ENCODE peak calls at places on chromosome 1, in eight cellular contexts. One of them, this sample, is unnamed.

GRCh38 chr1:52629021-52629643 is 3.8 kb upstream of the SHISAL2A start:
- DNase-seq in ovary: peak
- DNase-seq in neural progenitor cell: peak
- DNase-seq in nephron progenitor cell: peak
- DNase-seq in D721Med: no peak
- DNase-seq in cardiac muscle cell: no peak
- DNase-seq in WTC11: peak
- DNase-seq in RWPE1: no peak
- DNase-seq in this sample: no peak

GRCh38 chr1:29754608-29755375 is 518.5 kb downstream of the PTPRU start:
- DNase-seq in ovary: no peak
- DNase-seq in neural progenitor cell: no peak
- DNase-seq in nephron progenitor cell: no peak
- DNase-seq in D721Med: no peak
- DNase-seq in cardiac muscle cell: no peak
- DNase-seq in WTC11: no peak
- DNase-seq in RWPE1: no peak
- DNase-seq in this sample: no peak

GRCh38 chr1:44084998-44085675 is 33.5 kb upstream of the KLF17 start:
- DNase-seq in ovary: no peak
- DNase-seq in neural progenitor cell: no peak
- DNase-seq in nephron progenitor cell: no peak
- DNase-seq in D721Med: no peak
- DNase-seq in cardiac muscle cell: peak
- DNase-seq in WTC11: no peak
- DNase-seq in RWPE1: peak
- DNase-seq in this sample: no peak

GRCh38 chr1:199310701-199311100 is 671.9 kb downstream of the PTPRC start:
- DNase-seq in ovary: no peak
- DNase-seq in neural progenitor cell: no peak
- DNase-seq in nephron progenitor cell: no peak
- DNase-seq in D721Med: no peak
- DNase-seq in cardiac muscle cell: no peak
- DNase-seq in WTC11: no peak
- DNase-seq in RWPE1: no peak
- DNase-seq in this sample: no peak

GRCh38 chr1:208942394-208942793 is 641.1 kb upstream of the CAMK1G start:
- DNase-seq in ovary: no peak
- DNase-seq in neural progenitor cell: no peak
- DNase-seq in nephron progenitor cell: no peak
- DNase-seq in D721Med: no peak
- DNase-seq in cardiac muscle cell: peak
- DNase-seq in WTC11: no peak
- DNase-seq in RWPE1: no peak
- DNase-seq in this sample: no peak

GRCh38 chr1:157363660-157364140 is 188.6 kb downstream of the FCRL5 start:
- DNase-seq in ovary: no peak
- DNase-seq in neural progenitor cell: peak
- DNase-seq in nephron progenitor cell: peak
- DNase-seq in D721Med: peak
- DNase-seq in cardiac muscle cell: peak
- DNase-seq in WTC11: peak
- DNase-seq in RWPE1: peak
- DNase-seq in this sample: no peak

GRCh38 chr1:86788300-86789206 is 84.2 kb downstream of the SH3GLB1 start:
- DNase-seq in ovary: no peak
- DNase-seq in neural progenitor cell: no peak
- DNase-seq in nephron progenitor cell: no peak
- DNase-seq in D721Med: no peak
- DNase-seq in cardiac muscle cell: peak
- DNase-seq in WTC11: no peak
- DNase-seq in RWPE1: peak
- DNase-seq in this sample: peak

GRCh38 chr1:98325646-98326441 is 335.7 kb upstream of the SNX7 start:
- DNase-seq in ovary: no peak
- DNase-seq in neural progenitor cell: no peak
- DNase-seq in nephron progenitor cell: no peak
- DNase-seq in D721Med: no peak
- DNase-seq in cardiac muscle cell: peak
- DNase-seq in WTC11: no peak
- DNase-seq in RWPE1: peak
- DNase-seq in this sample: no peak

GRCh38 chr1:226636847-226637096 is 88.2 kb downstream of the STUM start:
- DNase-seq in ovary: no peak
- DNase-seq in neural progenitor cell: no peak
- DNase-seq in nephron progenitor cell: no peak
- DNase-seq in D721Med: no peak
- DNase-seq in cardiac muscle cell: no peak
- DNase-seq in WTC11: no peak
- DNase-seq in RWPE1: no peak
- DNase-seq in this sample: no peak

GRCh38 chr1:26949266-26949925 is 10.9 kb downstream of the KDF1 start:
- DNase-seq in ovary: no peak
- DNase-seq in neural progenitor cell: no peak
- DNase-seq in nephron progenitor cell: no peak
- DNase-seq in D721Med: no peak
- DNase-seq in cardiac muscle cell: peak
- DNase-seq in WTC11: no peak
- DNase-seq in RWPE1: no peak
- DNase-seq in this sample: no peak

GRCh38 chr1:59156526-59157196 is 140.2 kb upstream of the FGGY start:
- DNase-seq in ovary: no peak
- DNase-seq in neural progenitor cell: peak
- DNase-seq in nephron progenitor cell: no peak
- DNase-seq in D721Med: no peak
- DNase-seq in cardiac muscle cell: peak
- DNase-seq in WTC11: peak
- DNase-seq in RWPE1: no peak
- DNase-seq in this sample: no peak

GRCh38 chr1:10507111-10507879 is 32.5 kb downstream of the PEX14 start:
- DNase-seq in ovary: peak
- DNase-seq in neural progenitor cell: peak
- DNase-seq in nephron progenitor cell: peak
- DNase-seq in D721Med: peak
- DNase-seq in cardiac muscle cell: peak
- DNase-seq in WTC11: peak
- DNase-seq in RWPE1: peak
- DNase-seq in this sample: no peak

GRCh38 chr1:244735404-244735803 is 82.5 kb downstream of the DESI2 start:
- DNase-seq in ovary: no peak
- DNase-seq in neural progenitor cell: no peak
- DNase-seq in nephron progenitor cell: no peak
- DNase-seq in D721Med: no peak
- DNase-seq in cardiac muscle cell: no peak
- DNase-seq in WTC11: no peak
- DNase-seq in RWPE1: no peak
- DNase-seq in this sample: no peak

GRCh38 chr1:8412183-8412831 is 94.4 kb downstream of the SLC45A1 start:
- DNase-seq in ovary: no peak
- DNase-seq in neural progenitor cell: no peak
- DNase-seq in nephron progenitor cell: no peak
- DNase-seq in D721Med: no peak
- DNase-seq in cardiac muscle cell: peak
- DNase-seq in WTC11: no peak
- DNase-seq in RWPE1: no peak
- DNase-seq in this sample: no peak

GRCh38 chr1:24209097-24209496 is 22.0 kb upstream of the IFNLR1 start:
- DNase-seq in ovary: no peak
- DNase-seq in neural progenitor cell: no peak
- DNase-seq in nephron progenitor cell: no peak
- DNase-seq in D721Med: no peak
- DNase-seq in cardiac muscle cell: no peak
- DNase-seq in WTC11: no peak
- DNase-seq in RWPE1: no peak
- DNase-seq in this sample: no peak

GRCh38 chr1:87327362-87328120 is 1.1 kb upstream of the LMO4 start:
- DNase-seq in ovary: no peak
- DNase-seq in neural progenitor cell: no peak
- DNase-seq in nephron progenitor cell: peak
- DNase-seq in D721Med: no peak
- DNase-seq in cardiac muscle cell: no peak
- DNase-seq in WTC11: no peak
- DNase-seq in RWPE1: no peak
- DNase-seq in this sample: no peak

GRCh38 chr1:3146907-3147306 is 77.9 kb downstream of the PRDM16 start:
- DNase-seq in ovary: no peak
- DNase-seq in neural progenitor cell: no peak
- DNase-seq in nephron progenitor cell: no peak
- DNase-seq in D721Med: no peak
- DNase-seq in cardiac muscle cell: no peak
- DNase-seq in WTC11: no peak
- DNase-seq in RWPE1: no peak
- DNase-seq in this sample: no peak

GRCh38 chr1:39063191-39063590 is 37.0 kb downstream of the NDUFS5 start:
- DNase-seq in ovary: no peak
- DNase-seq in neural progenitor cell: no peak
- DNase-seq in nephron progenitor cell: no peak
- DNase-seq in D721Med: no peak
- DNase-seq in cardiac muscle cell: no peak
- DNase-seq in WTC11: no peak
- DNase-seq in RWPE1: no peak
- DNase-seq in this sample: no peak

GRCh38 chr1:229991104-229991513 is 75.9 kb upstream of the GALNT2 start:
- DNase-seq in ovary: no peak
- DNase-seq in neural progenitor cell: no peak
- DNase-seq in nephron progenitor cell: no peak
- DNase-seq in D721Med: no peak
- DNase-seq in cardiac muscle cell: no peak
- DNase-seq in WTC11: no peak
- DNase-seq in RWPE1: no peak
- DNase-seq in this sample: no peak

GRCh38 chr1:94514095-94514727 is 27.3 kb downstream of the F3 start:
- DNase-seq in ovary: no peak
- DNase-seq in neural progenitor cell: peak
- DNase-seq in nephron progenitor cell: peak
- DNase-seq in D721Med: no peak
- DNase-seq in cardiac muscle cell: peak
- DNase-seq in WTC11: peak
- DNase-seq in RWPE1: no peak
- DNase-seq in this sample: no peak

GRCh38 chr1:69982992-69983391 is 222.4 kb downstream of the LRRC40 start:
- DNase-seq in ovary: no peak
- DNase-seq in neural progenitor cell: no peak
- DNase-seq in nephron progenitor cell: no peak
- DNase-seq in D721Med: no peak
- DNase-seq in cardiac muscle cell: peak
- DNase-seq in WTC11: no peak
- DNase-seq in RWPE1: no peak
- DNase-seq in this sample: no peak

GRCh38 chr1:11030865-11031264 is 16.2 kb downstream of the MASP2 start:
- DNase-seq in ovary: no peak
- DNase-seq in neural progenitor cell: no peak
- DNase-seq in nephron progenitor cell: no peak
- DNase-seq in D721Med: no peak
- DNase-seq in cardiac muscle cell: no peak
- DNase-seq in WTC11: no peak
- DNase-seq in RWPE1: no peak
- DNase-seq in this sample: no peak

GRCh38 chr1:72397786-72398185 is 115.4 kb upstream of the NEGR1 start:
- DNase-seq in ovary: no peak
- DNase-seq in neural progenitor cell: peak
- DNase-seq in nephron progenitor cell: no peak
- DNase-seq in D721Med: no peak
- DNase-seq in cardiac muscle cell: peak
- DNase-seq in WTC11: no peak
- DNase-seq in RWPE1: no peak
- DNase-seq in this sample: no peak

GRCh38 chr1:53560572-53561487 is 101.6 kb downstream of the DMRTB1 start:
- DNase-seq in ovary: no peak
- DNase-seq in neural progenitor cell: no peak
- DNase-seq in nephron progenitor cell: no peak
- DNase-seq in D721Med: no peak
- DNase-seq in cardiac muscle cell: no peak
- DNase-seq in WTC11: no peak
- DNase-seq in RWPE1: no peak
- DNase-seq in this sample: peak

GRCh38 chr1:206512521-206513180 is 5.3 kb downstream of the RASSF5 start:
- DNase-seq in ovary: no peak
- DNase-seq in neural progenitor cell: no peak
- DNase-seq in nephron progenitor cell: no peak
- DNase-seq in D721Med: no peak
- DNase-seq in cardiac muscle cell: no peak
- DNase-seq in WTC11: no peak
- DNase-seq in RWPE1: no peak
- DNase-seq in this sample: no peak

GRCh38 chr1:161738627-161739287 is 10.8 kb upstream of the DUSP12 start:
- DNase-seq in ovary: no peak
- DNase-seq in neural progenitor cell: peak
- DNase-seq in nephron progenitor cell: peak
- DNase-seq in D721Med: no peak
- DNase-seq in cardiac muscle cell: peak
- DNase-seq in WTC11: peak
- DNase-seq in RWPE1: peak
- DNase-seq in this sample: peak
- TF ChIP-seq CTCF in ovary: no peak
- TF ChIP-seq CTCF in neural progenitor cell: peak
- TF ChIP-seq CTCF in nephron progenitor cell: peak
- TF ChIP-seq CTCF in D721Med: peak
- TF ChIP-seq CTCF in cardiac muscle cell: peak
- TF ChIP-seq CTCF in WTC11: no peak
- TF ChIP-seq CTCF in RWPE1: peak
- TF ChIP-seq CTCF in this sample: peak

DNA sequence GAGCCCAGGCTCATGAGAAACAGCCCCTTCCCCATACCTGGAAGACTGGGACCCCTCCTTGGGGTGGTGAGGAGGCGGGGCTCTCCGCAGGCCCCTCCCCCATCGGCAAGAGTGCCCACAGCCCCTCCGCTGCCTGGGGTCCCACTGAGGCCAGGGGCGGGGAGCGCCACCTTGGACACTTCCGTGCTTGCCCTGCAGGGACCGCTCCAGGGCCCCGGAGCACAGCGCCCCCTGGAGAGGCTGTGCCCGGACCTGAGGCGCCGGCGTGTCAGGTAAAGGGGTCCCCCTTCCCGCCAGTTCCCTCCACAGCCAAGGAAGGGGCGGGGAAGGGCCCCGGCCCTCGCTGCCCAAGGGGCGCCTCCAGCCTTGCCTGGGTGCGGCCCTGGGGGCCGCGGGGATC is 21.5 kb downstream of the INAVA start:
- DNase-seq in ovary: no peak
- DNase-seq in neural progenitor cell: peak
- DNase-seq in nephron progenitor cell: peak
- DNase-seq in D721Med: no peak
- DNase-seq in cardiac muscle cell: no peak
- DNase-seq in WTC11: peak
- DNase-seq in RWPE1: no peak
- DNase-seq in this sample: no peak
- TF ChIP-seq CTCF in ovary: no peak
- TF ChIP-seq CTCF in neural progenitor cell: peak
- TF ChIP-seq CTCF in nephron progenitor cell: peak
- TF ChIP-seq CTCF in D721Med: no peak
- TF ChIP-seq CTCF in cardiac muscle cell: no peak
- TF ChIP-seq CTCF in WTC11: peak
- TF ChIP-seq CTCF in RWPE1: no peak
- TF ChIP-seq CTCF in this sample: no peak

GRCh38 chr1:220166853-220167252 is 72.9 kb downstream of the IARS2 start:
- DNase-seq in ovary: no peak
- DNase-seq in neural progenitor cell: no peak
- DNase-seq in nephron progenitor cell: no peak
- DNase-seq in D721Med: no peak
- DNase-seq in cardiac muscle cell: no peak
- DNase-seq in WTC11: no peak
- DNase-seq in RWPE1: no peak
- DNase-seq in this sample: no peak
- TF ChIP-seq CTCF in ovary: no peak
- TF ChIP-seq CTCF in neural progenitor cell: no peak
- TF ChIP-seq CTCF in nephron progenitor cell: no peak
- TF ChIP-seq CTCF in D721Med: no peak
- TF ChIP-seq CTCF in cardiac muscle cell: no peak
- TF ChIP-seq CTCF in WTC11: no peak
- TF ChIP-seq CTCF in RWPE1: no peak
- TF ChIP-seq CTCF in this sample: no peak

GRCh38 chr1:32361674-32362473 is 411 bp downstream of the FAM229A start:
- DNase-seq in ovary: peak
- DNase-seq in neural progenitor cell: peak
- DNase-seq in nephron progenitor cell: peak
- DNase-seq in D721Med: no peak
- DNase-seq in cardiac muscle cell: peak
- DNase-seq in WTC11: peak
- DNase-seq in RWPE1: no peak
- DNase-seq in this sample: no peak
- TF ChIP-seq CTCF in ovary: peak
- TF ChIP-seq CTCF in neural progenitor cell: peak
- TF ChIP-seq CTCF in nephron progenitor cell: peak
- TF ChIP-seq CTCF in D721Med: no peak
- TF ChIP-seq CTCF in cardiac muscle cell: peak
- TF ChIP-seq CTCF in WTC11: no peak
- TF ChIP-seq CTCF in RWPE1: peak
- TF ChIP-seq CTCF in this sample: peak